ENCODE peak calls at places on chromosomes 13 and 19, in six cellular contexts. One of them, this sample, is unnamed.

GRCh38 chr19:5261151-5261890 is 79.3 kb downstream of the PTPRS start:
- DNase-seq in left ventricle myocardium inferior: no peak
- DNase-seq in naive thymus-derived CD4-positive, alpha-beta T cell: no peak
- DNase-seq in psoas muscle: peak; percentile 42
- DNase-seq in mammary epithelial cell: peak; percentile 61
- DNase-seq in stomach: no peak
- DNase-seq in this sample: no peak

GRCh38 chr19:1825909-1826556 is 14.0 kb upstream of the ATP8B3 start:
- DNase-seq in left ventricle myocardium inferior: peak; percentile 66
- DNase-seq in psoas muscle: peak; percentile 89
- DNase-seq in naive thymus-derived CD4-positive, alpha-beta T cell: peak; percentile 81
- DNase-seq in stomach: peak; percentile 81
- DNase-seq in mammary epithelial cell: peak; percentile 41
- DNase-seq in this sample: peak; percentile 89

GRCh38 chr19:6481541-6482342 is at the start of gene DENND1C:
- DNase-seq in stomach: peak; percentile 52
- DNase-seq in mammary epithelial cell: no peak
- DNase-seq in left ventricle myocardium inferior: no peak
- DNase-seq in psoas muscle: no peak
- DNase-seq in naive thymus-derived CD4-positive, alpha-beta T cell: peak; percentile 67
- DNase-seq in this sample: peak; percentile 39

GRCh38 chr19:31976775-31977536 is 368.5 kb upstream of the ZNF507 start:
- DNase-seq in psoas muscle: no peak
- DNase-seq in naive thymus-derived CD4-positive, alpha-beta T cell: no peak
- DNase-seq in mammary epithelial cell: no peak
- DNase-seq in stomach: no peak
- DNase-seq in left ventricle myocardium inferior: no peak
- DNase-seq in this sample: no peak

GRCh38 chr19:14375055-14375581 is 6.1 kb upstream of the ADGRE5 start:
- DNase-seq in psoas muscle: peak; percentile 70
- DNase-seq in mammary epithelial cell: no peak
- DNase-seq in naive thymus-derived CD4-positive, alpha-beta T cell: peak; percentile 76
- DNase-seq in stomach: peak; percentile 52
- DNase-seq in left ventricle myocardium inferior: peak; percentile 44
- DNase-seq in this sample: no peak

GRCh38 chr13:30364133-30364532 is 56.8 kb upstream of the KATNAL1 start:
- DNase-seq in left ventricle myocardium inferior: no peak
- DNase-seq in mammary epithelial cell: no peak
- DNase-seq in stomach: no peak
- DNase-seq in naive thymus-derived CD4-positive, alpha-beta T cell: no peak
- DNase-seq in psoas muscle: no peak
- DNase-seq in this sample: peak; percentile 28

GRCh38 chr13:32330438-32330837 is 15.1 kb downstream of the BRCA2 start:
- DNase-seq in stomach: no peak
- DNase-seq in naive thymus-derived CD4-positive, alpha-beta T cell: no peak
- DNase-seq in psoas muscle: no peak
- DNase-seq in left ventricle myocardium inferior: no peak
- DNase-seq in mammary epithelial cell: peak; percentile 81
- DNase-seq in this sample: no peak

GRCh38 chr13:28495586-28496564 is 947 bp upstream of the FLT1 start:
- DNase-seq in mammary epithelial cell: no peak
- DNase-seq in stomach: no peak
- DNase-seq in psoas muscle: no peak
- DNase-seq in left ventricle myocardium inferior: no peak
- DNase-seq in naive thymus-derived CD4-positive, alpha-beta T cell: no peak
- DNase-seq in this sample: no peak

GRCh38 chr13:25648996-25649633 is 277.3 kb downstream of the ATP8A2 start:
- DNase-seq in stomach: no peak
- DNase-seq in mammary epithelial cell: no peak
- DNase-seq in left ventricle myocardium inferior: no peak
- DNase-seq in psoas muscle: no peak
- DNase-seq in naive thymus-derived CD4-positive, alpha-beta T cell: no peak
- DNase-seq in this sample: no peak

GRCh38 chr13:94236876-94237275 is 242.6 kb downstream of the DCT start:
- DNase-seq in left ventricle myocardium inferior: no peak
- DNase-seq in psoas muscle: no peak
- DNase-seq in mammary epithelial cell: no peak
- DNase-seq in naive thymus-derived CD4-positive, alpha-beta T cell: peak; percentile 9
- DNase-seq in stomach: no peak
- DNase-seq in this sample: no peak

GRCh38 chr13:30577381-30577780 is 40.3 kb upstream of the USPL1 start:
- DNase-seq in naive thymus-derived CD4-positive, alpha-beta T cell: no peak
- DNase-seq in mammary epithelial cell: peak; percentile 98
- DNase-seq in left ventricle myocardium inferior: no peak
- DNase-seq in stomach: no peak
- DNase-seq in psoas muscle: no peak
- DNase-seq in this sample: no peak

GRCh38 chr13:98275711-98276171 is 98.7 kb upstream of the RNF113B start:
- DNase-seq in naive thymus-derived CD4-positive, alpha-beta T cell: no peak
- DNase-seq in stomach: no peak
- DNase-seq in mammary epithelial cell: no peak
- DNase-seq in left ventricle myocardium inferior: no peak
- DNase-seq in psoas muscle: no peak
- DNase-seq in this sample: peak; percentile 85

GRCh38 chr13:37870895-37871550 is 1.5 kb upstream of the TRPC4 start:
- DNase-seq in naive thymus-derived CD4-positive, alpha-beta T cell: no peak
- DNase-seq in stomach: no peak
- DNase-seq in psoas muscle: no peak
- DNase-seq in mammary epithelial cell: peak; percentile 39
- DNase-seq in left ventricle myocardium inferior: no peak
- DNase-seq in this sample: no peak

GRCh38 chr13:49620170-49620621 is 8.1 kb upstream of the ARL11 start:
- DNase-seq in psoas muscle: no peak
- DNase-seq in mammary epithelial cell: no peak
- DNase-seq in stomach: no peak
- DNase-seq in left ventricle myocardium inferior: no peak
- DNase-seq in naive thymus-derived CD4-positive, alpha-beta T cell: no peak
- DNase-seq in this sample: no peak

GRCh38 chr19:10780368-10780767 is 55.6 kb downstream of the TMED1 start:
- DNase-seq in mammary epithelial cell: no peak
- DNase-seq in naive thymus-derived CD4-positive, alpha-beta T cell: no peak
- DNase-seq in psoas muscle: no peak
- DNase-seq in left ventricle myocardium inferior: no peak
- DNase-seq in stomach: no peak
- DNase-seq in this sample: no peak

GRCh38 chr19:28234637-28235036 is 978.3 kb downstream of the UQCRFS1 start:
- DNase-seq in psoas muscle: no peak
- DNase-seq in stomach: no peak
- DNase-seq in left ventricle myocardium inferior: no peak
- DNase-seq in naive thymus-derived CD4-positive, alpha-beta T cell: no peak
- DNase-seq in mammary epithelial cell: no peak
- DNase-seq in this sample: no peak

GRCh38 chr19:18279266-18279515 is 2.2 kb downstream of the JUND start:
- DNase-seq in naive thymus-derived CD4-positive, alpha-beta T cell: no peak
- DNase-seq in mammary epithelial cell: no peak
- DNase-seq in psoas muscle: no peak
- DNase-seq in stomach: no peak
- DNase-seq in left ventricle myocardium inferior: no peak
- DNase-seq in this sample: no peak
- H3K4me3 ChIP-seq in naive thymus-derived CD4-positive, alpha-beta T cell: peak overlapping the region; percentile 91
- H3K4me3 ChIP-seq in mammary epithelial cell: peak overlapping the region; percentile 99
- H3K4me3 ChIP-seq in psoas muscle: peak overlapping the region; percentile 84
- H3K4me3 ChIP-seq in stomach: peak overlapping the region; percentile 98
- H3K4me3 ChIP-seq in left ventricle myocardium inferior: peak overlapping the region; percentile 100
- H3K4me3 ChIP-seq in this sample: peak overlapping the region; percentile 96

GRCh38 chr19:45643024-45643926 is 4.1 kb upstream of the EML2 start:
- DNase-seq in psoas muscle: peak; percentile 91
- DNase-seq in mammary epithelial cell: peak; percentile 71
- DNase-seq in stomach: peak; percentile 88
- DNase-seq in left ventricle myocardium inferior: peak; percentile 85
- DNase-seq in naive thymus-derived CD4-positive, alpha-beta T cell: peak; percentile 97
- DNase-seq in this sample: peak; percentile 92

GRCh38 chr19:45640849-45641273 is 1.7 kb upstream of the EML2 start:
- DNase-seq in stomach: peak; percentile 50
- DNase-seq in psoas muscle: no peak
- DNase-seq in naive thymus-derived CD4-positive, alpha-beta T cell: no peak
- DNase-seq in mammary epithelial cell: peak; percentile 85
- DNase-seq in left ventricle myocardium inferior: no peak
- DNase-seq in this sample: no peak

GRCh38 chr19:45643927-45644771 is 5.0 kb upstream of the EML2 start:
- DNase-seq in psoas muscle: no peak
- DNase-seq in stomach: no peak
- DNase-seq in naive thymus-derived CD4-positive, alpha-beta T cell: no peak
- DNase-seq in mammary epithelial cell: no peak
- DNase-seq in left ventricle myocardium inferior: no peak
- DNase-seq in this sample: no peak

GRCh38 chr19:45638930-45639729 is at the start of gene EML2:
- DNase-seq in psoas muscle: peak; percentile 60
- DNase-seq in mammary epithelial cell: peak; percentile 45
- DNase-seq in stomach: peak; percentile 71
- DNase-seq in naive thymus-derived CD4-positive, alpha-beta T cell: peak; percentile 60
- DNase-seq in left ventricle myocardium inferior: peak; percentile 56
- DNase-seq in this sample: peak; percentile 40

DNA sequence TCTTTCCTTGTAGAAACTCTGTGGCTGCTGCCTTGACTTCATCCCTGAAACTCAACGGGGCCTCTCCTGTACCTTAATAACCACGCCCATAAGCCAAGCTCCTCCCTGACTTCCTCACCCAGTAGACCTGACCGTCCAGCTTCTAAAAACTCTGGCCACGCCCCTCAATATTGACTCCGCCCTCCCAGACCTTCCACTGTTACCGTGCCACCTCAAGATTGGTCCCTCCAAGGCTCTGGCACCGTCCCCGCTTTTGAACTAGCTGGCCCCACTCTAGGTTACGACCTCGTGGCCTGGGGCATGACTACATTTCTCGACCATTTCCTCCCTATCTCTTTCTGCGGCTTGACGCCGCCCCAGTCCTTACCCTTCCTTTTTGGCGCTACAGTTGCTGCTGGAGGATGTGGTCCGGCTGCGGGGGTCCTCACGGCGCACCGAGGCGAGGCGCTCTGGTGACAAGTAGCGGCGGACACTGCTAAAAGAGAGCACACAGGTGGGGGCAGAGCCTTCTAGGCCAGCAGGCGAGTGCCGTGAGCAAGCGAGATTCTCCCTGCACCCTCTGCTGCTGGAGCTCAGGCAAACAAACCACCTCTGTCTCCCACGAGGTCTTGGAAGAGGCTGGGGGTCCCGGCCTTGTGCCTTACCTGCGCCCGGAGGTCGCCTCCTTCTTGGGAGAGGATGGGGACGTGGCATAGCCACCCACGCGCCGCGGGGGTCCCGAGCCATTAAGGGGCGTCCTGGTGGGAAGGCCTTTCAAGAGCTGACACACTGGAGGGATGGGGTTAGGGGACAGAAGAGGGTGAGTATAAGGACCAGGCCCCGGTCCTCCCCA is 2.3 kb upstream of the EML2 start:
- DNase-seq in left ventricle myocardium inferior: peak; percentile 74
- DNase-seq in naive thymus-derived CD4-positive, alpha-beta T cell: peak; percentile 34
- DNase-seq in psoas muscle: peak; percentile 82
- DNase-seq in stomach: peak; percentile 95
- DNase-seq in mammary epithelial cell: peak; percentile 97
- DNase-seq in this sample: no peak
- H3K4me1 ChIP-seq in left ventricle myocardium inferior: peaks cover 76% of the 10 kb centered on the region
- H3K4me1 ChIP-seq in naive thymus-derived CD4-positive, alpha-beta T cell: peaks cover 25% of the 10 kb centered on the region
- H3K4me1 ChIP-seq in psoas muscle: peaks cover 33% of the 10 kb centered on the region
- H3K4me1 ChIP-seq in stomach: peaks cover 73% of the 10 kb centered on the region
- H3K4me1 ChIP-seq in mammary epithelial cell: peaks cover 43% of the 10 kb centered on the region
- H3K4me1 ChIP-seq in this sample: peaks cover 6% of the 10 kb centered on the region

DNA sequence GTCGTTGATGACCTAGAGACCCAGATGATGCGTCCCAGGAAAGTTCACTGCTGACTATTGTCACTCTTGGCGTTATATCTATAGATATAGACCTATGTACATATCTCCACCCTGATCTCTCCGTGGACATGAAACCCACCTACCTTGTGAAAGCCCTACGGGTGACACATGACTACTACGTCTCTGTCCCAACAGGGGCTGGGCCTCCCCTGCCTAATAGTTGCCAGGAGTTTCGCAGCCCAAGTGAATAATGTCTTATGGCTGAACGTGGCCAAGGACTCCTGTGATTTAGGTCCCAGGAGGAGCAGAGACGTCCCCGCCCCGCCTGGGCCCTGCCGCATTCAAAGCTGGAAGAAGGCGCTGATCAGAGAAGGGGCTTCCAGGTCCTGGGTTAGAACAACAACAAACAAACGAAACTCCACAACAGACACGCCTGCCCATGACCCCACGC is 4.9 kb upstream of the POU4F1 start:
- DNase-seq in psoas muscle: no peak
- DNase-seq in naive thymus-derived CD4-positive, alpha-beta T cell: no peak
- DNase-seq in stomach: no peak
- DNase-seq in left ventricle myocardium inferior: no peak
- DNase-seq in mammary epithelial cell: no peak
- DNase-seq in this sample: no peak
- H3K4me3 ChIP-seq in psoas muscle: peak overlapping the region; percentile 61
- H3K4me3 ChIP-seq in naive thymus-derived CD4-positive, alpha-beta T cell: peak overlapping the region; percentile 29
- H3K4me3 ChIP-seq in stomach: peak overlapping the region; percentile 53
- H3K4me3 ChIP-seq in left ventricle myocardium inferior: peak overlapping the region; percentile 68
- H3K4me3 ChIP-seq in mammary epithelial cell: peak overlapping the region; percentile 52
- H3K4me3 ChIP-seq in this sample: peak overlapping the region; percentile 68

GRCh38 chr19:3665681-3666544 is 34.4 kb downstream of the PIP5K1C start:
- DNase-seq in mammary epithelial cell: peak; percentile 14
- DNase-seq in naive thymus-derived CD4-positive, alpha-beta T cell: peak; percentile 89
- DNase-seq in left ventricle myocardium inferior: peak; percentile 72
- DNase-seq in psoas muscle: peak; percentile 84
- DNase-seq in stomach: peak; percentile 69
- DNase-seq in this sample: peak; percentile 70
- H3K4me1 ChIP-seq in mammary epithelial cell: peaks cover 22% of the 10 kb centered on the region
- H3K4me1 ChIP-seq in naive thymus-derived CD4-positive, alpha-beta T cell: peaks cover 7% of the 10 kb centered on the region
- H3K4me1 ChIP-seq in left ventricle myocardium inferior: peaks cover 60% of the 10 kb centered on the region
- H3K4me1 ChIP-seq in psoas muscle: peaks cover 22% of the 10 kb centered on the region
- H3K4me1 ChIP-seq in stomach: peaks cover 46% of the 10 kb centered on the region
- H3K4me1 ChIP-seq in this sample: no peaks in the 10 kb centered on the region